ENCODE peak calls at places on chromosome 11, in six cellular contexts. One of them, this sample, is unnamed.

GRCh38 chr11:14554959-14555358 is 34.8 kb upstream of the PSMA1 start:
- DNase-seq in HCT116: no peak
- DNase-seq in transverse colon: no peak
- DNase-seq in stomach: no peak
- DNase-seq in Panc1: no peak
- DNase-seq in GM23338: no peak
- DNase-seq in this sample: no peak

GRCh38 chr11:30960387-30960992 is 374.3 kb upstream of the MPPED2 start:
- DNase-seq in HCT116: peak
- DNase-seq in transverse colon: no peak
- DNase-seq in stomach: no peak
- DNase-seq in Panc1: peak
- DNase-seq in GM23338: peak
- DNase-seq in this sample: peak

GRCh38 chr11:67352546-67353316 is 615 bp downstream of the POLD4 start:
- DNase-seq in HCT116: no peak
- DNase-seq in transverse colon: peak
- DNase-seq in stomach: peak
- DNase-seq in Panc1: no peak
- DNase-seq in GM23338: peak
- DNase-seq in this sample: no peak

GRCh38 chr11:1391165-1392010 is 1.7 kb downstream of the BRSK2 start:
- DNase-seq in HCT116: no peak
- DNase-seq in transverse colon: no peak
- DNase-seq in stomach: no peak
- DNase-seq in Panc1: no peak
- DNase-seq in GM23338: peak
- DNase-seq in this sample: no peak

GRCh38 chr11:68353118-68353517 is 40.7 kb downstream of the LRP5 start:
- DNase-seq in HCT116: no peak
- DNase-seq in transverse colon: no peak
- DNase-seq in stomach: no peak
- DNase-seq in Panc1: no peak
- DNase-seq in GM23338: no peak
- DNase-seq in this sample: no peak

GRCh38 chr11:86477495-86478155 is 102.9 kb downstream of the CCDC81 start:
- DNase-seq in HCT116: no peak
- DNase-seq in transverse colon: no peak
- DNase-seq in stomach: no peak
- DNase-seq in Panc1: no peak
- DNase-seq in GM23338: no peak
- DNase-seq in this sample: no peak

GRCh38 chr11:34342008-34342533 is 15.7 kb downstream of the ABTB2 start:
- DNase-seq in HCT116: no peak
- DNase-seq in transverse colon: peak
- DNase-seq in stomach: no peak
- DNase-seq in Panc1: no peak
- DNase-seq in GM23338: peak
- DNase-seq in this sample: no peak

GRCh38 chr11:79610139-79610538 is 169.3 kb upstream of the TENM4 start:
- DNase-seq in HCT116: no peak
- DNase-seq in transverse colon: no peak
- DNase-seq in stomach: no peak
- DNase-seq in Panc1: no peak
- DNase-seq in GM23338: no peak
- DNase-seq in this sample: no peak

GRCh38 chr11:134040386-134041297 is 28.2 kb upstream of the JAM3 start:
- DNase-seq in HCT116: no peak
- DNase-seq in transverse colon: no peak
- DNase-seq in stomach: no peak
- DNase-seq in Panc1: no peak
- DNase-seq in GM23338: no peak
- DNase-seq in this sample: no peak

GRCh38 chr11:111967651-111968050 is 30.5 kb downstream of the DIXDC1 start:
- DNase-seq in HCT116: no peak
- DNase-seq in transverse colon: no peak
- DNase-seq in stomach: peak
- DNase-seq in Panc1: no peak
- DNase-seq in GM23338: no peak
- DNase-seq in this sample: no peak

GRCh38 chr11:41201156-41201555 is 258.3 kb downstream of the LRRC4C start:
- DNase-seq in HCT116: no peak
- DNase-seq in transverse colon: no peak
- DNase-seq in stomach: peak
- DNase-seq in Panc1: peak
- DNase-seq in GM23338: peak
- DNase-seq in this sample: peak

GRCh38 chr11:69963533-69964246 is 114.4 kb upstream of the ANO1 start:
- DNase-seq in HCT116: no peak
- DNase-seq in transverse colon: no peak
- DNase-seq in stomach: no peak
- DNase-seq in Panc1: no peak
- DNase-seq in GM23338: peak
- DNase-seq in this sample: peak

GRCh38 chr11:108813086-108813485 is 148.2 kb downstream of the DDX10 start:
- DNase-seq in HCT116: no peak
- DNase-seq in transverse colon: no peak
- DNase-seq in stomach: no peak
- DNase-seq in Panc1: no peak
- DNase-seq in GM23338: no peak
- DNase-seq in this sample: no peak

GRCh38 chr11:113106507-113106906 is 145.3 kb downstream of the NCAM1 start:
- DNase-seq in HCT116: no peak
- DNase-seq in transverse colon: no peak
- DNase-seq in stomach: no peak
- DNase-seq in Panc1: no peak
- DNase-seq in GM23338: no peak
- DNase-seq in this sample: no peak

GRCh38 chr11:67312187-67313021 is 9.1 kb downstream of the SSH3 start:
- DNase-seq in HCT116: no peak
- DNase-seq in transverse colon: peak
- DNase-seq in stomach: peak
- DNase-seq in Panc1: no peak
- DNase-seq in GM23338: no peak
- DNase-seq in this sample: no peak

GRCh38 chr11:104096900-104097299 is 60.5 kb downstream of the DDI1 start:
- DNase-seq in HCT116: no peak
- DNase-seq in transverse colon: no peak
- DNase-seq in stomach: no peak
- DNase-seq in Panc1: no peak
- DNase-seq in GM23338: no peak
- DNase-seq in this sample: no peak

GRCh38 chr11:43576834-43577521 is 103.6 kb upstream of the HSD17B12 start:
- DNase-seq in HCT116: peak
- DNase-seq in transverse colon: no peak
- DNase-seq in stomach: peak
- DNase-seq in Panc1: no peak
- DNase-seq in GM23338: peak
- DNase-seq in this sample: no peak

GRCh38 chr11:117230286-117230961 is 1.4 kb downstream of the PCSK7 start:
- DNase-seq in HCT116: no peak
- DNase-seq in transverse colon: no peak
- DNase-seq in stomach: no peak
- DNase-seq in Panc1: no peak
- DNase-seq in GM23338: no peak
- DNase-seq in this sample: no peak
- H3K27ac ChIP-seq in HCT116: peak
- H3K27ac ChIP-seq in transverse colon: peak
- H3K27ac ChIP-seq in stomach: peak
- H3K27ac ChIP-seq in Panc1: peak
- H3K27ac ChIP-seq in GM23338: no peak
- H3K27ac ChIP-seq in this sample: no peak

DNA sequence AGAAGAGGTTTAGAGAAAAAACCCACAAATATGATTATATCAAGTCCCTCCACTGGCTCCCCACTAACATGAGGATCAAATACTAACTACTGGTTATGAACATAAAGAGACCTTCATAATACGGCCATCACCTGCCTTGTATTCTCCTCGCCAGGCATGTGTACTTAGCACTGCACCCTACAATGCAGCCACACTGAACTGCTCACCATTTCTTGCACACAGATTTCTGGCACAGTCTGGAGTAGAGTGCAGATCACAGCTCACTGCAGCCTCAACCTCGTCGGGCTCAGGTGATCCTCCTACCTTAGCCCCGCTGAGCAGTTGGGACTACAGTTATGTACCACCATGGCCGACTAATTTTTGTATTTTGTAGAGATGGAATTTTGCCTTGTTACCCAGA is 13.1 kb downstream of the OSBP start:
- DNase-seq in HCT116: no peak
- DNase-seq in transverse colon: no peak
- DNase-seq in stomach: no peak
- DNase-seq in Panc1: no peak
- DNase-seq in GM23338: no peak
- DNase-seq in this sample: no peak
- TF ChIP-seq POLR2AphosphoS5 in HCT116: no peak
- TF ChIP-seq POLR2AphosphoS5 in transverse colon: no peak
- TF ChIP-seq POLR2AphosphoS5 in stomach: no peak
- TF ChIP-seq POLR2AphosphoS5 in Panc1: no peak
- TF ChIP-seq POLR2AphosphoS5 in GM23338: no peak
- TF ChIP-seq POLR2AphosphoS5 in this sample: no peak

GRCh38 chr11:61473370-61474025 is 35.1 kb upstream of the LRRC10B start:
- DNase-seq in HCT116: no peak
- DNase-seq in transverse colon: no peak
- DNase-seq in stomach: no peak
- DNase-seq in Panc1: no peak
- DNase-seq in GM23338: no peak
- DNase-seq in this sample: no peak

GRCh38 chr11:61475433-61475832 is 33.1 kb upstream of the LRRC10B start:
- DNase-seq in HCT116: no peak
- DNase-seq in transverse colon: no peak
- DNase-seq in stomach: no peak
- DNase-seq in Panc1: no peak
- DNase-seq in GM23338: no peak
- DNase-seq in this sample: no peak

GRCh38 chr11:61472868-61473267 is 35.7 kb upstream of the LRRC10B start:
- DNase-seq in HCT116: no peak
- DNase-seq in transverse colon: no peak
- DNase-seq in stomach: no peak
- DNase-seq in Panc1: no peak
- DNase-seq in GM23338: no peak
- DNase-seq in this sample: no peak

GRCh38 chr11:61474234-61474633 is 34.3 kb upstream of the LRRC10B start:
- DNase-seq in HCT116: no peak
- DNase-seq in transverse colon: no peak
- DNase-seq in stomach: no peak
- DNase-seq in Panc1: no peak
- DNase-seq in GM23338: no peak
- DNase-seq in this sample: no peak

DNA sequence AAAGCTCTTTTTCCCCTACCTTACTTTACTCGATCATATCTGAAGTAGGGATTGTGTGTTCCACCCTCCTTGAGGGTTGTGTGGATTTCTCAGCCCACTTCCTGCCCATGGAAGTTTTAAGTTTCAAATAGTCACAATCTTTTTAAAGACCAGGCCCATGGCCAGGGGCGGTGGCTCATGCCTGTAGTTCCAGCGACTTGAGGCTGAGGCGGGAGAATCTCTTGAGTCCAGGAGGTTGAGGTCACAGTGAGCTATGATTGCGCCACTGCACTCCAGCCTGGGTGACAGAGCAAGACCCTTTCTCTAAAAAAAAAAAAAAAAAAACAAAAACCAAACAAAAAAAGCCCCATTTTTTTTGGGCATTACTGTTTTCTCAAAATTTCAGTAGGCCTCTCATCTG is 36.3 kb upstream of the LRRC10B start:
- DNase-seq in HCT116: no peak
- DNase-seq in transverse colon: no peak
- DNase-seq in stomach: no peak
- DNase-seq in Panc1: no peak
- DNase-seq in GM23338: no peak
- DNase-seq in this sample: no peak
- H3K27ac ChIP-seq in HCT116: no peak
- H3K27ac ChIP-seq in transverse colon: peak
- H3K27ac ChIP-seq in stomach: peak
- H3K27ac ChIP-seq in Panc1: no peak
- H3K27ac ChIP-seq in GM23338: no peak
- H3K27ac ChIP-seq in this sample: no peak

GRCh38 chr11:12216542-12217422 is 106.4 kb downstream of the MICAL2 start:
- DNase-seq in HCT116: no peak
- DNase-seq in transverse colon: no peak
- DNase-seq in stomach: peak
- DNase-seq in Panc1: no peak
- DNase-seq in GM23338: no peak
- DNase-seq in this sample: no peak

GRCh38 chr11:12217879-12218278 is 107.5 kb downstream of the MICAL2 start:
- DNase-seq in HCT116: no peak
- DNase-seq in transverse colon: no peak
- DNase-seq in stomach: no peak
- DNase-seq in Panc1: no peak
- DNase-seq in GM23338: no peak
- DNase-seq in this sample: no peak

GRCh38 chr11:12215192-12215591 is 104.8 kb downstream of the MICAL2 start:
- DNase-seq in HCT116: no peak
- DNase-seq in transverse colon: no peak
- DNase-seq in stomach: no peak
- DNase-seq in Panc1: no peak
- DNase-seq in GM23338: peak
- DNase-seq in this sample: no peak

GRCh38 chr11:12214751-12215150 is 104.4 kb downstream of the MICAL2 start:
- DNase-seq in HCT116: no peak
- DNase-seq in transverse colon: no peak
- DNase-seq in stomach: no peak
- DNase-seq in Panc1: no peak
- DNase-seq in GM23338: no peak
- DNase-seq in this sample: no peak

GRCh38 chr11:12216100-12216499 is 105.7 kb downstream of the MICAL2 start:
- DNase-seq in HCT116: no peak
- DNase-seq in transverse colon: no peak
- DNase-seq in stomach: peak
- DNase-seq in Panc1: no peak
- DNase-seq in GM23338: no peak
- DNase-seq in this sample: no peak
- TF ChIP-seq POLR2AphosphoS5 in HCT116: no peak
- TF ChIP-seq POLR2AphosphoS5 in transverse colon: no peak
- TF ChIP-seq POLR2AphosphoS5 in stomach: no peak
- TF ChIP-seq POLR2AphosphoS5 in Panc1: no peak
- TF ChIP-seq POLR2AphosphoS5 in GM23338: no peak
- TF ChIP-seq POLR2AphosphoS5 in this sample: no peak

GRCh38 chr11:61041755-61042518 is 60.4 kb upstream of the CD5 start:
- DNase-seq in HCT116: no peak
- DNase-seq in transverse colon: peak
- DNase-seq in stomach: peak
- DNase-seq in Panc1: no peak
- DNase-seq in GM23338: peak
- DNase-seq in this sample: peak
- H3K27ac ChIP-seq in HCT116: no peak
- H3K27ac ChIP-seq in transverse colon: peak
- H3K27ac ChIP-seq in stomach: peak
- H3K27ac ChIP-seq in Panc1: no peak
- H3K27ac ChIP-seq in GM23338: no peak
- H3K27ac ChIP-seq in this sample: peak

DNA sequence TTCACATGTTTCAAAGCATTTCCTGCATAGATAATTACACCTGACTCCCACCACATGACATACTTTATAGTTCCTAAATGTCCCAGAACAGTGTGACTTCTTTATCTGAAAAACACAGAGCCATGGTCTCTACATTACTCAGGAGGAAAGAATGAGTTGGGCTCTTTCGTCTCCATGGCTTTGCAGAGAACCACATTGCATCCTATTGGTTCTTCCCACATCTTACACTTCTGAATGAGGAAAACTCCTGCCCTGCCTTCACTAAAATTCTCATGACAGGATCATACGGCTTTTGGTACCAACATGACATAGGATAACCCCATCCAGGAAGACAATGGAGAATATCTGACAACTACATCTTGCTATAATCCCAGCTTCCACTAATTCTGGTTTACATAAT is 88.5 kb downstream of the ETS1 start:
- DNase-seq in HCT116: no peak
- DNase-seq in transverse colon: no peak
- DNase-seq in stomach: no peak
- DNase-seq in Panc1: no peak
- DNase-seq in GM23338: no peak
- DNase-seq in this sample: no peak
- TF ChIP-seq POLR2AphosphoS5 in HCT116: no peak
- TF ChIP-seq POLR2AphosphoS5 in transverse colon: no peak
- TF ChIP-seq POLR2AphosphoS5 in stomach: no peak
- TF ChIP-seq POLR2AphosphoS5 in Panc1: no peak
- TF ChIP-seq POLR2AphosphoS5 in GM23338: no peak
- TF ChIP-seq POLR2AphosphoS5 in this sample: no peak

This sample was measured in SK-N-MC.